ENCODE peak calls at places on chromosomes 7 and 10, in four cellular contexts. C is pancreas, X is A549, F is DND-41. Y is an unnamed sample.

GRCh38 chr10:17025444-17026295 is 103.9 kb downstream of the CUBN start:
- ATAC-seq in C (peak), X (peak), F (no peak), Y (peak)

GRCh38 chr10:86035791-86036543 is 330.6 kb downstream of the GRID1 start:
- ATAC-seq in C (peak), X (no peak), F (no peak), Y (no peak)

GRCh38 chr10:116636976-116637375 is 16.2 kb downstream of the PNLIPRP2 start:
- ATAC-seq in C (no peak), X (no peak), F (no peak), Y (no peak)

GRCh38 chr10:62048919-62049636 is 147.6 kb downstream of the ARID5B start:
- ATAC-seq in C (peak), X (peak), F (no peak), Y (peak)

GRCh38 chr7:132933076-132933466 is 148.8 kb downstream of the CHCHD3 start:
- ATAC-seq in C (peak), X (no peak), F (no peak), Y (peak)

GRCh38 chr10:89342219-89342966 is 14.6 kb downstream of the IFIT3 start:
- ATAC-seq in C (peak), X (peak), F (no peak), Y (peak)

GRCh38 chr7:55498142-55498541 is 74.2 kb downstream of the VOPP1 start:
- ATAC-seq in C (no peak), X (no peak), F (no peak), Y (no peak)

GRCh38 chr10:133309720-133310398 is 1.1 kb downstream of the ZNF511 start:
- ATAC-seq in C (peak), X (no peak), F (no peak), Y (no peak)

GRCh38 chr10:9038146-9038714 is 983.7 kb downstream of the GATA3 start:
- ATAC-seq in C (no peak), X (no peak), F (no peak), Y (no peak)

GRCh38 chr7:106752345-106752744 is 91.4 kb upstream of the CCDC71L start:
- ATAC-seq in C (peak), X (no peak), F (no peak), Y (no peak)

GRCh38 chr7:94701555-94701973 is 45.6 kb upstream of the SGCE start:
- ATAC-seq in C (peak), X (peak), F (no peak), Y (peak)